ENCODE peak calls at places on chromosomes 4 and X, in six cellular contexts. Q is A549, Z is endodermal cell, U is GM13976, O is HFF-Myc, B is AG09309. M is an unnamed sample.

GRCh38 chr4:52983563-52984303 is 121.6 kb downstream of the RASL11B start:
- DNase-seq in Q (peak; percentile 10), Z (no peak), U (peak; percentile 57), O (peak; percentile 33), B (no peak), M (peak; percentile 38)

GRCh38 chr4:187396106-187396505 is 599.5 kb upstream of the ZFP42 start:
- DNase-seq in Q (no peak), Z (peak; percentile 44), U (no peak), O (no peak), B (no peak), M (no peak)

GRCh38 chr4:88230953-88231835 is 53.2 kb downstream of the PPM1K start:
- DNase-seq in Q (no peak), Z (no peak), U (no peak), O (no peak), B (no peak), M (no peak)

GRCh38 chr4:169810325-169811323 is 52.9 kb upstream of the HPF1 start:
- DNase-seq in Q (peak; percentile 61), Z (peak; percentile 55), U (peak; percentile 63), O (peak; percentile 54), B (peak; percentile 60), M (peak; percentile 60)

GRCh38 chr4:53490161-53490915 is 100.9 kb downstream of the LNX1 start:
- DNase-seq in Q (no peak), Z (no peak), U (no peak), O (peak; percentile 33), B (no peak), M (no peak)

GRCh38 chrX:80335062-80335830 is 85.0 kb upstream of the TENT5D start:
- DNase-seq in Q (peak; percentile 36), Z (peak; percentile 92), U (no peak), O (no peak), B (no peak), M (no peak)

GRCh38 chr4:119041951-119042560 is 93.6 kb upstream of the MYOZ2 start:
- DNase-seq in Q (peak; percentile 56), Z (peak; percentile 83), U (peak; percentile 63), O (peak; percentile 72), B (peak; percentile 45), M (peak; percentile 65)

GRCh38 chr4:140004580-140005314 is 149.2 kb downstream of the MAML3 start:
- DNase-seq in Q (no peak), Z (peak; percentile 83), U (no peak), O (no peak), B (peak; percentile 7), M (no peak)

GRCh38 chr4:118173126-118173525 is 138.8 kb downstream of the NDST3 start:
- DNase-seq in Q (no peak), Z (no peak), U (no peak), O (no peak), B (no peak), M (no peak)

GRCh38 chrX:70044541-70045245 is 5.0 kb downstream of the AWAT2 start:
- DNase-seq in Q (no peak), Z (no peak), U (no peak), O (no peak), B (no peak), M (no peak)

GRCh38 chr4:40227284-40227683 is 30.5 kb downstream of the RHOH start:
- DNase-seq in Q (no peak), Z (no peak), U (peak; percentile 48), O (no peak), B (no peak), M (peak; percentile 55)

GRCh38 chr4:122119739-122120138 is 32.4 kb upstream of the BLTP1 start:
- DNase-seq in Q (no peak), Z (no peak), U (no peak), O (no peak), B (no peak), M (no peak)

GRCh38 chr4:56435001-56435747 is at the start of gene PPAT:
- DNase-seq in Q (peak; percentile 79), Z (peak; percentile 99), U (peak; percentile 98), O (peak; percentile 84), B (peak; percentile 83), M (peak; percentile 97)

GRCh38 chr4:6480532-6481088 is 8.2 kb upstream of the PPP2R2C start:
- DNase-seq in Q (no peak), Z (peak; percentile 17), U (no peak), O (no peak), B (no peak), M (no peak)

GRCh38 chrX:85505801-85506200 is 126.3 kb upstream of the POF1B start:
- DNase-seq in Q (no peak), Z (no peak), U (no peak), O (no peak), B (no peak), M (no peak)

GRCh38 chr4:155582971-155583437 is 83.6 kb upstream of the GUCY1A1 start:
- DNase-seq in Q (no peak), Z (no peak), U (no peak), O (peak; percentile 20), B (no peak), M (no peak)

GRCh38 chr4:73275318-73275654 is 16.7 kb upstream of the ANKRD17 start:
- DNase-seq in Q (no peak), Z (no peak), U (no peak), O (no peak), B (no peak), M (no peak)

GRCh38 chrX:68396953-68397352 is 36.3 kb downstream of the OPHN1 start:
- DNase-seq in Q (no peak), Z (no peak), U (no peak), O (no peak), B (no peak), M (no peak)

GRCh38 chr4:188428935-188429334 is 289.7 kb downstream of the TRIML1 start:
- DNase-seq in Q (peak; percentile 36), Z (no peak), U (no peak), O (no peak), B (no peak), M (no peak)

GRCh38 chr4:115325836-115326235 is 212.4 kb upstream of the NDST4 start:
- DNase-seq in Q (no peak), Z (no peak), U (no peak), O (no peak), B (no peak), M (no peak)
- TF ChIP-seq CTCF in Q (no peak), Z (no peak), U (no peak), O (no peak), B (no peak), M (no peak)

GRCh38 chr4:162959056-162959455 is 207.6 kb downstream of the NAF1 start:
- DNase-seq in Q (no peak), Z (peak; percentile 78), U (no peak), O (no peak), B (no peak), M (no peak)
- TF ChIP-seq CTCF in Q (no peak), Z (peak; percentile 70), U (peak; percentile 10), O (no peak), B (no peak), M (peak; percentile 16)

GRCh38 chrX:52217494-52218160 is 32.9 kb downstream of the MAGED4 start:
- DNase-seq in Q (no peak), Z (peak; percentile 83), U (no peak), O (no peak), B (no peak), M (no peak)
- TF ChIP-seq CTCF in Q (no peak), Z (peak; percentile 68), U (no peak), O (peak; percentile 3), B (peak; percentile 13), M (no peak)

GRCh38 chr4:82630079-82630478 is 68.3 kb upstream of the TMEM150C start:
- DNase-seq in Q (no peak), Z (no peak), U (no peak), O (no peak), B (no peak), M (no peak)
- TF ChIP-seq CTCF in Q (no peak), Z (no peak), U (no peak), O (no peak), B (no peak), M (no peak)